ENCODE peak calls at places on chromosome 4, in eight cellular contexts. T is GM12865, Z is cardiac muscle cell, O is tibial artery, E is endodermal cell, S is right atrium auricular region, R is GM06990, C is GM13977. D is an unnamed sample.

GRCh38 chr4:113447061-113447460 is 314.5 kb downstream of the CAMK2D start:
- DNase-seq in T (no peak), Z (no peak), O (no peak), E (no peak), S (no peak), R (no peak), C (no peak), D (no peak)

GRCh38 chr4:157509286-157509685 is 288.8 kb downstream of the GRIA2 start:
- DNase-seq in T (no peak), Z (no peak), O (no peak), E (no peak), S (no peak), R (no peak), C (no peak), D (no peak)

GRCh38 chr4:138864961-138865720 is 150.4 kb upstream of the NOCT start:
- DNase-seq in T (no peak), Z (peak), O (no peak), E (peak), S (no peak), R (no peak), C (no peak), D (no peak)

GRCh38 chr4:39062499-39062898 is 467 bp downstream of the KLHL5 start:
- DNase-seq in T (peak), Z (no peak), O (no peak), E (no peak), S (no peak), R (no peak), C (no peak), D (no peak)

GRCh38 chr4:92136434-92136833 is 167.3 kb upstream of the GRID2 start:
- DNase-seq in T (no peak), Z (no peak), O (no peak), E (no peak), S (no peak), R (no peak), C (no peak), D (no peak)

GRCh38 chr4:108852691-108853090 is 89.8 kb upstream of the ETNPPL start:
- DNase-seq in T (no peak), Z (no peak), O (no peak), E (no peak), S (no peak), R (no peak), C (no peak), D (no peak)

GRCh38 chr4:150336676-150337412 is 245.1 kb upstream of the MAB21L2 start:
- DNase-seq in T (no peak), Z (peak), O (no peak), E (no peak), S (no peak), R (no peak), C (no peak), D (no peak)

GRCh38 chr4:1169171-1169671 is 3.2 kb downstream of the SPON2 start:
- DNase-seq in T (no peak), Z (no peak), O (no peak), E (peak), S (no peak), R (no peak), C (no peak), D (no peak)

GRCh38 chr4:106268731-106269272 is 47.2 kb downstream of the TBCK start:
- DNase-seq in T (no peak), Z (no peak), O (no peak), E (no peak), S (no peak), R (no peak), C (no peak), D (no peak)

GRCh38 chr4:184596617-184597185 is 52.5 kb downstream of the CASP3 start:
- DNase-seq in T (no peak), Z (peak), O (no peak), E (no peak), S (no peak), R (no peak), C (no peak), D (no peak)

GRCh38 chr4:4595252-4595651 is 53.4 kb upstream of the STX18 start:
- DNase-seq in T (no peak), Z (no peak), O (no peak), E (no peak), S (no peak), R (no peak), C (no peak), D (no peak)

GRCh38 chr4:181475781-181476180 is 767.4 kb upstream of the TENM3 start:
- DNase-seq in T (no peak), Z (peak), O (no peak), E (peak), S (no peak), R (no peak), C (no peak), D (no peak)

GRCh38 chr4:174005422-174005821 is 278.0 kb downstream of the FBXO8 start:
- DNase-seq in T (no peak), Z (peak), O (no peak), E (no peak), S (no peak), R (no peak), C (no peak), D (no peak)

GRCh38 chr4:183073838-183074145 is 25.3 kb upstream of the WWC2 start:
- DNase-seq in T (no peak), Z (no peak), O (no peak), E (no peak), S (no peak), R (no peak), C (no peak), D (no peak)
- TF ChIP-seq CTCF in T (no peak), Z (no peak), O (no peak), E (peak), S (peak), R (no peak), C (no peak), D (no peak)

DNA sequence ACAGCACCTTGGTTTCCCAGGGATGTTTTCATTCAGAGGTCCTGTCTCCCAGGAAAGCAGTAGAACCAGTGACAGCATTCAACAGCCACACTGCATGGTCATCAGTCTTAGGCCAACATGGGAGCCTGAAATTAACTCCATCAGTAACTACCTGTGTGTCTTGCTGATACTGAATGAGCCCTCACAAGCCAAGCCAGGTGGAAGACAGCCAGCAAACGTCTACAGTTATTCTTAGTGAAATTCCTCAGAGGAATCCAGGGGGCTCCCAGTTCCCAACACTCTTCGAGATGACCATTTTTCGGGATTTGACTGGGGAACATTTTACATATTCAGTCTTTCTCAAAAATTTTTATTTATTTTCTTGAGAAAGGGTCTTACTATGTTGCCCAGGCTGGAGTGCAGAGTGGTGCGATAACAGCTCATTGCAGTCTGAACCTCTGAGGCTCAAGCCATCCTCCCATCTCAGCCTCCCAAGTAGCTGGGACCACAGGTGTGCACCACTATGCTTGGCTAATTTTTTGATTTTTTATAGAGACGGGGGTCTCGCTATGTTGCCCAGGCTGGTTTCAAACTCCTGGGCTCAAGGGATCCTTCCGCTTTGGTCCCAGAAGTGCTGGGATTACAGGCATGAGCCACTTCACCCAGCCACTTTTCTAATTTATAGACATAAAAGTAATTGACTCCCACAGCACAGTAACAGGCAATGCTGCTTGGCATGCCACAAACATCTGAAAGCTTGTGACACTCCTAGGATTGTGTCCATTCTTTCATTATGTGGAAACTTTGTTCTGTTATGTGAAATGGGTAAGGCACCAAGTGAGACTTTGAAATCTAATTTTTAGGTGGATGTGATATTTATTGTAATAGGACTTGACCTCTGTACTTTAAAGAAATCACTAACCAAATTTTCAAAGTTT is 116.9 kb downstream of the SOWAHB start:
- DNase-seq in T (no peak), Z (no peak), O (no peak), E (peak), S (no peak), R (no peak), C (no peak), D (no peak)
- TF ChIP-seq CTCF in T (no peak), Z (no peak), O (no peak), E (no peak), S (no peak), R (no peak), C (no peak), D (no peak)

DNA sequence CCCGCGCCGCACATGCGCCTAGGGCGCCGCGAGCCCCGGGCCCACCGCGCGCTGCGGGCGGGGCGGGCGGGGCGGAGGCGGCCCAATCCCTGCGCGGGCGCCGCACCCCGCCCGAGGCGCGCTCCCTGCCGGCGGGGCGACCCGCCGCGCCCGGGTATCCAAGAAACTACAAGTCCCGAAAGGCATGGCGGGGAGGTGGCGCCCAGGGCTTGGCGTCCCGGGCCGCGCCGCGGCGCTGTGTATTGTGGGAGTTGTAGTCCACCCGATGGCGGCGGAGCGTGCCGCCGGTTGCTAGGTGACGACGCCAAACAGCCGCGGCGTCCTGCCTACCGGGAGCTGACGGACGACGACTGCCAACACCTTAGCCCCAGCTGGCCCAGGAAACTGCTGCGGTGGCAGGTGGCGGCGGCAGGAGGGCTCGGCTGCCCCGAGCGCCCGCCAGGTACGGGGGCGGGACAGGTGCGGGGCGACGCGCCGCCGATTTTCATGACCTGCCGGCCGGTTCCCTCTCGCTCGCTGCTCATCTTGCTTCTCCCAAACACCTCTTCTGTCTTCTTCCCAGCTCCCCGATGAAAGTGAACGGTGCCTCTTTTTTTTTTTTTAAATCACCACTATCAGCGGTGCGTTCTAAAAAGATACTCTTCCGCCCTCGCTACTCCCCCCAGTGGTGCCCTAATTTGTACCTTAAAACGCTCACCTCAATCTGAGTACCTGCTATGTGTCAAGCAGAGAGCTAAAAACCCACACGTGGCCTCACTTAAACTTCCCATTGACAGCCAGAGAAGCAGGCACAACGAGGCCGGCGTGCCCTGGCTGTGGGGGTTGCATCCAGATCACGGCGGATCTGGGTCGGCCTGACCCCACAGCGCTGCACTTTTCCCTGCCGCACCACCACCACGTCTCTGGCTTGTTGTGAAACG is at the start of gene CFAP99:
- DNase-seq in T (peak), Z (peak), O (peak), E (peak), S (peak), R (peak), C (peak), D (peak)
- TF ChIP-seq CTCF in T (peak), Z (no peak), O (no peak), E (no peak), S (no peak), R (peak), C (peak), D (no peak)

DNA sequence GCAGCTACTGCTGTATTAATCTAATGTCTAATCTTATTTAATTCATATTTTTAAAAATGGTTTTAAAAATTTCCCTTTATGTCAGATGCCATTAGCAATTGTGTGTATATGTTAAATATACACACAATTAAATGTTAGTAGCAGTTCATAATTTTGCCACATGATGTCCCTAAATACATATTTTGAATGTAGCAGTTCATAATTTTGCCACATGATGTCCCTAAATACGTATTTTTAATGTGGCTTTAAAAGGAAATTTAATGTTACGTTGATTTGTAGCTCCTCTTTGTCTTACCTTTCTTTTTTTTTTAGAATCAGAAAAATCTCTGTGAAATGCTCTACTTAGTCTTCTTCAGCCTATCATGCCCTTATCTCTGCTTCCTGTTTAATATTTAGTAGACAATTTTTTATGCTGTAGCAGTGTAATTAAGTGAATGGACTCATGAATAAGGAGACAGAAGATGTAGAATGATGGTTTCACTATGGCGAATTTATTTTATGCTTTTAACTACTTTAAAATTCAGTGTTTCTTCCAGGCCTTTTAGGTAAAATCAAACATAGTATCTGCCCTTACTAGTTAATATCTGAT is 26.1 kb downstream of the RBM46 start:
- DNase-seq in T (peak), Z (no peak), O (no peak), E (no peak), S (no peak), R (peak), C (peak), D (no peak)
- TF ChIP-seq CTCF in T (peak), Z (peak), O (peak), E (peak), S (peak), R (peak), C (peak), D (no peak)

GRCh38 chr4:124202106-124202505 is 510.4 kb downstream of the ANKRD50 start:
- DNase-seq in T (no peak), Z (no peak), O (no peak), E (no peak), S (no peak), R (no peak), C (no peak), D (no peak)
- TF ChIP-seq CTCF in T (no peak), Z (peak), O (peak), E (peak), S (no peak), R (no peak), C (no peak), D (no peak)

GRCh38 chr4:27000122-27000521 is 139.5 kb downstream of the STIM2 start:
- DNase-seq in T (no peak), Z (no peak), O (no peak), E (no peak), S (no peak), R (no peak), C (no peak), D (no peak)

GRCh38 chr4:26999689-27000088 is 139.0 kb downstream of the STIM2 start:
- DNase-seq in T (no peak), Z (no peak), O (no peak), E (no peak), S (no peak), R (no peak), C (no peak), D (no peak)

GRCh38 chr4:27003602-27004238 is 143.1 kb downstream of the STIM2 start:
- DNase-seq in T (no peak), Z (no peak), O (no peak), E (no peak), S (no peak), R (no peak), C (no peak), D (no peak)

GRCh38 chr4:27001398-27002164 is 140.9 kb downstream of the STIM2 start:
- DNase-seq in T (no peak), Z (no peak), O (no peak), E (peak), S (no peak), R (no peak), C (no peak), D (no peak)

DNA sequence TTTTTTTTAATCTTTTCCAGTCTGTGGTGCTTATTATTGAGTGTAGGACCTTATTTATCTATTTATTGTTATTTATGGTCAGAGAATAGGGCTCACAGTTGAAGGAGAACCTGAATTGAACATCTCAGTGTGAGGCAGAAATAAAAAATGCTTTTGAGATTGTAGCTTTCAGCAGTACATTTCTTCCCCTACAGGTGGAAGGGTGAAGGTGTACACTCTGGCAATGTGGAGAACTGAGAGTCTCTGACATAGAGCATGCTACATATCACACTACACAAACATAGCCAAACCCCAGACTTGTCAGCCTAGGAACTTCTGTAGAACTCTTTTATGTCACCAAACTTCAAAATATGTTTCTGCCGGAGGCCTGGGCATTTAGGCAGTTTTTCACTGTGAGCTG is 140.2 kb downstream of the STIM2 start:
- DNase-seq in T (peak), Z (peak), O (no peak), E (no peak), S (no peak), R (no peak), C (no peak), D (no peak)
- TF ChIP-seq CTCF in T (peak), Z (peak), O (no peak), E (peak), S (no peak), R (peak), C (peak), D (no peak)

DNA sequence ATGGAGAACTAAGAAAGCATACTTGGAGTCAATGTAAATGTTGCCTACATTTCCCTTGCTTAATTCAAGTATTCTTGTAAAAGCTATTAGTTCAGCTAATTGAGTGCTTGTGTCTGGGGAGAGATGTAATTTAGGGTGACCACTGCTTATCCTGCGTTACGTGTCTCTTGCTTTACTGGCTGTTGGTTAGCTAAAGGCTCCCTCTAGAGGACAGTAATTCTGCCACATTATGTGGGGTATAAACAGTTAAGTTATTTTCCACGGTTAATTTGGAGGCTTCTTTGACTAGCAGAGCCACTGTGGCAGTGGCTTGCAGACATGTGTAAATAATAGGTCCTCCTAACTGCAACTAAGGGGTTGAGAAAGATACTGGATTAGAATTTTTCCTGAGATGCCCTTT is 25.3 kb upstream of the NAF1 start:
- DNase-seq in T (peak), Z (no peak), O (no peak), E (no peak), S (no peak), R (no peak), C (no peak), D (no peak)
- TF ChIP-seq CTCF in T (no peak), Z (peak), O (peak), E (peak), S (no peak), R (peak), C (no peak), D (no peak)

DNA sequence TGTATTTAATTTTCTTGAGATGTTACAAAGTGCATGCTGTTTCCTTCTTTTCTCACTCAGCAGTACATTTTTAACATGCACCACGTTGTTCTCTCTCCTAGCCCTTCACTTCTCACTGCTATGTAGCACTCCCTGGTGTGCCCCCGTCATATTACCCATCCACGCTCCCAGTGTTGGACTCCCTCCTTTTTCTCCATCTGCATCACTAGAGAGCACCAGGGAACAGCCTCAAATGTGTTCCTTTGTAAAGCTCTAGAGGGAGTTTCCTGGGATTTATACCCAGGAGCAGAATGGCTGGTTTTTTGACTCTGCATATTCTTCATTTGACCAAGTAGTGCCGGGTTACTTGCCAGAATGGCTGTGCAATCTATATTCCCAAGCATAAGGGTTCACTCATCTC is 240.3 kb upstream of the ANXA3 start:
- DNase-seq in T (no peak), Z (no peak), O (no peak), E (peak), S (no peak), R (no peak), C (no peak), D (no peak)
- TF ChIP-seq CTCF in T (no peak), Z (no peak), O (no peak), E (peak), S (no peak), R (no peak), C (no peak), D (no peak)

GRCh38 chr4:100311181-100311580 is 120.9 kb upstream of the DDIT4L start:
- DNase-seq in T (peak), Z (no peak), O (no peak), E (peak), S (no peak), R (no peak), C (no peak), D (no peak)
- TF ChIP-seq CTCF in T (peak), Z (peak), O (no peak), E (peak), S (no peak), R (peak), C (no peak), D (no peak)